ENCODE peak calls at places on chromosomes 3 and 15, in four cellular contexts. I, Q, V and R are unnamed samples.

GRCh38 chr3:155804298-155804697 is 1.8 kb downstream of the C3orf33 start:
- DNase-seq in V (no peak), I (no peak), Q (no peak), R (no peak)

GRCh38 chr3:52685285-52685704 is 418 bp downstream of the PBRM1 start:
- DNase-seq in Q (peak; percentile 28), V (peak; percentile 82), I (peak; percentile 78), R (no peak)

GRCh38 chr15:89187911-89188514 is 33.4 kb downstream of the RLBP1 start:
- DNase-seq in Q (peak; percentile 19), I (no peak), V (no peak), R (no peak)

GRCh38 chr15:35925634-35926380 is 379.8 kb upstream of the DPH6 start:
- DNase-seq in Q (no peak), I (no peak), V (no peak), R (peak; percentile 22)

GRCh38 chr3:154431043-154431442 is 1.1 kb upstream of the GPR149 start:
- DNase-seq in Q (no peak), V (no peak), I (no peak), R (no peak)

GRCh38 chr3:41503998-41504623 is 304.8 kb downstream of the CTNNB1 start:
- DNase-seq in Q (no peak), I (no peak), V (no peak), R (no peak)

GRCh38 chr15:40354408-40355171 is 3.4 kb upstream of the DISP2 start:
- DNase-seq in I (no peak), V (no peak), Q (no peak), R (no peak)

GRCh38 chr3:171685116-171685895 is 125.0 kb downstream of the PLD1 start:
- DNase-seq in V (no peak), Q (no peak), I (no peak), R (peak; percentile 6)

GRCh38 chr15:96340611-96341464 is 10.3 kb downstream of the NR2F2 start:
- DNase-seq in Q (no peak), I (no peak), V (no peak), R (peak; percentile 45)

GRCh38 chr3:185280572-185281365 is 26.9 kb upstream of the EHHADH start:
- DNase-seq in V (no peak), Q (peak; percentile 65), I (peak; percentile 94), R (peak; percentile 53)

GRCh38 chr3:136624894-136625815 is 127.0 kb downstream of the STAG1 start:
- DNase-seq in V (no peak), Q (no peak), I (peak; percentile 46), R (peak; percentile 17)